ENCODE peak calls at places on chromosomes 11 and 22, in five cellular contexts. E is HepG2, N is K562, L is A549, G is GM12878. U is an unnamed sample.

GRCh38 chr11:17490938-17491337 is 14.3 kb upstream of the ABCC8 start:
- DNase-seq in E (no peak), L (no peak), G (no peak), N (no peak), U (no peak)

GRCh38 chr22:41915035-41915782 is at the start of gene SHISA8:
- DNase-seq in N (no peak), G (no peak), E (no peak), L (no peak), U (peak)

GRCh38 chr11:7571640-7572000 is 57.8 kb downstream of the PPFIBP2 start:
- DNase-seq in L (peak), E (peak), G (no peak), N (peak), U (peak)

GRCh38 chr11:1632053-1632714 is 2.6 kb downstream of the KRTAP5-5 start:
- DNase-seq in E (no peak), N (no peak), G (no peak), L (no peak), U (no peak)

GRCh38 chr11:100978442-100978841 is 151.2 kb downstream of the PGR start:
- DNase-seq in L (no peak), G (no peak), E (no peak), N (no peak), U (no peak)

GRCh38 chr11:15889972-15890371 is 466.4 kb downstream of the SOX6 start:
- DNase-seq in G (no peak), L (no peak), E (no peak), N (no peak), U (no peak)

GRCh38 chr11:58059011-58059358 is 28.2 kb downstream of the OR6Q1 start:
- DNase-seq in L (no peak), N (no peak), E (peak), G (no peak), U (no peak)

GRCh38 chr11:117087446-117087845 is 10.8 kb downstream of the SIK3 start:
- DNase-seq in N (peak), G (no peak), L (no peak), E (no peak), U (no peak)

GRCh38 chr22:30426395-30427353 is 1.1 kb downstream of the MTFP1 start:
- DNase-seq in E (peak), L (peak), N (peak), G (peak), U (peak)
- TF ChIP-seq POLR2A in E (no peak), L (no peak), N (no peak), G (no peak), U (no peak)

GRCh38 chr11:113408206-113408605 is 20.6 kb downstream of the ANKK1 start:
- DNase-seq in N (no peak), E (no peak), G (no peak), L (no peak), U (no peak)
- TF ChIP-seq MYC in N (no peak), E (no peak), G (no peak), L (no peak), U (no peak)

DNA sequence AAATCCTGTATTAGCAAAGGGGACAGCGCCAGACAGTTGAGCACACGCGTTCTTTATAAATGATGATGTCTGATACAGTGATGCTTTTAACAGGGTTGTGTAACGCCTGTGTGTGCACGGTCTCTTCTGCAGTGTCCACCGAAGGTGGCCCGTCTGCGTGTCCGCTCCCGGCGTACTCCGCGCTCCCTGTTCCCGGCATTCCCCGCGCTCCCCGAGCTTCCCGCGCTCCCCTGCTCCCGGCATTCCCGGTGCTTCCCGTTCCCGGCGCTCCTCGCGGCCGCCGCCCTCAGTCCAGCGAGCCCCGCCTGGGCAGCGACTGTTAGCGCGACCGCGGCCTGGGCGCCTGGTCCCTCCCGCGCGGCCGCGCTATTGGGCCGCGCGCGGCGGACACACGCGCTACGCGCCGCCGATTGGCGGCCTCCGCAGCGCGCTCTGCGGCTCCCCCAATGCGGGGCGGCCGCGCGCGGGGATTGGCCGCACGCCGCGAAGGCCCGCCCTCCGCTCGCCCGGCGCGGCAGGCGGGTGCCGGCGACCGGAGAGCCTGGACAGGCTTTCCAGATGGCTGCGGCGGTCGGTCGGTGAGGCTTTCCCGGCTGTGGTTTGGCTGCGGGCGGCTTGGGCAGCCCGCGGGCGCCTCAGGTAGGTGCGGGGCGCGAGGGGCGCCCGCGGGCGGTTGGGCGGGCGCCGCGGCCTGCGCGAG is at the start of gene DGCR8:
- DNase-seq in L (peak), G (peak), E (peak), N (peak), U (peak)
- TF ChIP-seq POLR2A in L (peak), G (peak), E (peak), N (no peak), U (peak)

DNA sequence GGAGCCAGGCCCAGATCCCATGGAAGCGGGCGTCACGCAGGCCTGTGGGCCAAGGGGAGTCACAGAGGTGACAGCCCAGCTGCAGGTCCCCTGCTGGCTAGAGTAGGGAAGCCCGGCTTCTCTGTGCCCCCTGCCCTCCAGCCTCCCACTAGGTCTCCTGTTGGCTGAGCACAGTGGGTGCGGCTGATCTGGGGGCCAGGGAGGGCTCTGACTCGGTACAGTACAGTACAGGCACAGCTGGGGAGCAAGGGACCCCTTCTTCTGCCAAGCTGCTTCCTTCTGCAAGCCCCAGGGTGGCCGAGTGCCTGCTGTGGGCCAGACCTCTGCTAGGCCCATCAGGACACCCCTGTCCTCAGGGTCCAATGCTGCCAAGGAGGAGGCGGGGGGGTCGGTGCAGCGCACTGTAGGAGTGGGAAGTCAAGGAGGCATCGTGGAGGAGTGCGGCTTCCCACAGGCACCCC is 10.1 kb downstream of the SUSD2 start:
- DNase-seq in N (no peak), E (no peak), L (no peak), G (no peak), U (no peak)
- TF ChIP-seq MYC in N (no peak), E (no peak), L (no peak), G (no peak), U (no peak)

DNA sequence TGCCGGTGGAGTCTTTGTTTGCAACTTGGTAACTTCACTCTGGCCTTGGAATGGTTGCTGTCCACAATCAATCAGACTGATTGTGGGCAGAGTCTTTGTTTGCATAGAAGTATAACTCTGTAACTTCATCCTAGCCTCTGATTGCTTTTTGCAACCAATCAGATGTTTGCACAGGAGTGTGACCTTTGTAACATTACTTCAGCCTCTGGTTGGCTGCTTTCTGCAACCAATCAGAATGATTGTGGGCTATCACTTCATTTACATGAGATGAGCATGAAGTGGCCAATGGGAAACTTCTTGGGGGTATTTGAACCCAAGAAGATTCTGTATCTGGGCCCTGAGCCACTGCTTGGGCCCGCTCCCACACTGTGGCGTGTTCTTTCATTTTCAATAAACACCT is 79.6 kb upstream of the CLDN5 start:
- DNase-seq in G (no peak), E (peak), L (no peak), N (peak), U (no peak)
- TF ChIP-seq POLR2A in G (no peak), E (no peak), L (no peak), N (no peak), U (no peak)

DNA sequence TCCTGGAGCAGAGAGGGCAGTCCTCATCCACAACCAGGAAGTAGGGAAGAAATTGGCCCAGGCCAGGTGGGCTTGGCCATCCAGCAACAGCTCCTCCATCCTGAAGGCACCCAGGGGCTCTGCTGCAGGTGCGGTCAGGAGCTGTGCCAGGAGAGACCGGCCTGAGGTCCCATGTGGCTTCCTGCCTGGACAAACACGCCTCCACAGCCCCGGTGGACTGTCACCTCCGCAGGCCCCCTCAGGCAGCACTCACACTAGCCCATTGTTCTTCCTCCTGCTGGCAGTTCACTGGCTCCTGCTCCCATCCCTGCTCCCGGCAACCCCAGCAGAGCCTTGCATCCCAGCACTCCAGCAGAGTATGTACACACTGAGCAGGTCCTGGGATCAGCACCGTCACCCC is 16.0 kb upstream of the POU2AF1 start:
- DNase-seq in N (no peak), G (no peak), E (peak), L (no peak), U (no peak)
- TF ChIP-seq MYC in N (no peak), G (no peak), E (peak), L (no peak), U (no peak)

U was measured in NB4.